ENCODE peak calls at places on chromosomes 3 and 15, in ten cellular contexts. One of them, this sample, is unnamed.

GRCh38 chr3:119098620-119099222 is 47.2 kb upstream of the TEX55 start:
- DNase-seq in colonic mucosa: no peak
- DNase-seq in left lung: no peak
- DNase-seq in BE2C: no peak
- DNase-seq in Panc1: peak
- DNase-seq in hepatocyte: peak
- DNase-seq in fibroblast of villous mesenchyme: peak
- DNase-seq in endothelial cell of umbilical vein: peak
- DNase-seq in suprapubic skin: no peak
- DNase-seq in GM23248: peak
- DNase-seq in this sample: peak

GRCh38 chr3:12993623-12994356 is 79.4 kb downstream of the IQSEC1 start:
- DNase-seq in GM23248: peak
- DNase-seq in endothelial cell of umbilical vein: peak
- DNase-seq in BE2C: peak
- DNase-seq in left lung: peak
- DNase-seq in Panc1: no peak
- DNase-seq in suprapubic skin: peak
- DNase-seq in colonic mucosa: peak
- DNase-seq in hepatocyte: peak
- DNase-seq in fibroblast of villous mesenchyme: no peak
- DNase-seq in this sample: no peak

GRCh38 chr3:42755681-42756578 is 17.1 kb downstream of the CCDC13 start:
- DNase-seq in colonic mucosa: no peak
- DNase-seq in hepatocyte: peak
- DNase-seq in Panc1: no peak
- DNase-seq in GM23248: peak
- DNase-seq in BE2C: peak
- DNase-seq in suprapubic skin: no peak
- DNase-seq in endothelial cell of umbilical vein: peak
- DNase-seq in left lung: no peak
- DNase-seq in fibroblast of villous mesenchyme: peak
- DNase-seq in this sample: peak

GRCh38 chr3:97872209-97873042 is 50.6 kb downstream of the CRYBG3 start:
- DNase-seq in left lung: no peak
- DNase-seq in endothelial cell of umbilical vein: peak
- DNase-seq in Panc1: no peak
- DNase-seq in GM23248: peak
- DNase-seq in BE2C: peak
- DNase-seq in suprapubic skin: no peak
- DNase-seq in hepatocyte: peak
- DNase-seq in colonic mucosa: no peak
- DNase-seq in fibroblast of villous mesenchyme: peak
- DNase-seq in this sample: peak

GRCh38 chr3:21750831-21751391 is at the start of gene ZNF385D:
- DNase-seq in fibroblast of villous mesenchyme: peak
- DNase-seq in Panc1: no peak
- DNase-seq in left lung: peak
- DNase-seq in colonic mucosa: peak
- DNase-seq in GM23248: peak
- DNase-seq in BE2C: no peak
- DNase-seq in suprapubic skin: peak
- DNase-seq in hepatocyte: peak
- DNase-seq in endothelial cell of umbilical vein: no peak
- DNase-seq in this sample: peak

GRCh38 chr15:59366368-59367021 is 6.2 kb downstream of the MYO1E start:
- DNase-seq in hepatocyte: peak
- DNase-seq in BE2C: no peak
- DNase-seq in left lung: no peak
- DNase-seq in Panc1: no peak
- DNase-seq in fibroblast of villous mesenchyme: peak
- DNase-seq in colonic mucosa: no peak
- DNase-seq in endothelial cell of umbilical vein: peak
- DNase-seq in GM23248: peak
- DNase-seq in suprapubic skin: no peak
- DNase-seq in this sample: no peak

GRCh38 chr3:168061332-168061996 is 34.3 kb downstream of the GOLIM4 start:
- DNase-seq in GM23248: peak
- DNase-seq in BE2C: no peak
- DNase-seq in colonic mucosa: no peak
- DNase-seq in endothelial cell of umbilical vein: no peak
- DNase-seq in hepatocyte: no peak
- DNase-seq in left lung: no peak
- DNase-seq in suprapubic skin: no peak
- DNase-seq in fibroblast of villous mesenchyme: no peak
- DNase-seq in Panc1: no peak
- DNase-seq in this sample: no peak

GRCh38 chr15:67521770-67522568 is 1.0 kb downstream of the C15orf61 start:
- DNase-seq in fibroblast of villous mesenchyme: peak
- DNase-seq in hepatocyte: peak
- DNase-seq in Panc1: no peak
- DNase-seq in suprapubic skin: no peak
- DNase-seq in BE2C: no peak
- DNase-seq in GM23248: peak
- DNase-seq in colonic mucosa: no peak
- DNase-seq in left lung: no peak
- DNase-seq in endothelial cell of umbilical vein: peak
- DNase-seq in this sample: no peak

GRCh38 chr3:13186416-13186815 is 113.2 kb upstream of the IQSEC1 start:
- DNase-seq in fibroblast of villous mesenchyme: no peak
- DNase-seq in left lung: peak
- DNase-seq in Panc1: no peak
- DNase-seq in colonic mucosa: no peak
- DNase-seq in suprapubic skin: no peak
- DNase-seq in hepatocyte: no peak
- DNase-seq in endothelial cell of umbilical vein: no peak
- DNase-seq in GM23248: no peak
- DNase-seq in BE2C: no peak
- DNase-seq in this sample: no peak

GRCh38 chr3:58028902-58029301 is 20.7 kb downstream of the FLNB start:
- DNase-seq in GM23248: no peak
- DNase-seq in BE2C: no peak
- DNase-seq in hepatocyte: no peak
- DNase-seq in endothelial cell of umbilical vein: no peak
- DNase-seq in fibroblast of villous mesenchyme: no peak
- DNase-seq in suprapubic skin: no peak
- DNase-seq in Panc1: no peak
- DNase-seq in left lung: no peak
- DNase-seq in colonic mucosa: no peak
- DNase-seq in this sample: no peak

GRCh38 chr15:35444557-35445204 is 101.3 kb downstream of the DPH6 start:
- DNase-seq in colonic mucosa: no peak
- DNase-seq in hepatocyte: peak
- DNase-seq in endothelial cell of umbilical vein: peak
- DNase-seq in GM23248: peak
- DNase-seq in suprapubic skin: no peak
- DNase-seq in BE2C: peak
- DNase-seq in fibroblast of villous mesenchyme: peak
- DNase-seq in left lung: no peak
- DNase-seq in Panc1: peak
- DNase-seq in this sample: peak

GRCh38 chr3:50447290-50447840 is 56.1 kb downstream of the CACNA2D2 start:
- DNase-seq in left lung: no peak
- DNase-seq in hepatocyte: no peak
- DNase-seq in BE2C: no peak
- DNase-seq in fibroblast of villous mesenchyme: no peak
- DNase-seq in suprapubic skin: no peak
- DNase-seq in endothelial cell of umbilical vein: no peak
- DNase-seq in colonic mucosa: no peak
- DNase-seq in GM23248: no peak
- DNase-seq in Panc1: no peak
- DNase-seq in this sample: no peak

GRCh38 chr3:150184426-150185071 is 213.9 kb upstream of the PFN2 start:
- DNase-seq in fibroblast of villous mesenchyme: no peak
- DNase-seq in suprapubic skin: no peak
- DNase-seq in endothelial cell of umbilical vein: no peak
- DNase-seq in left lung: no peak
- DNase-seq in GM23248: peak
- DNase-seq in Panc1: peak
- DNase-seq in colonic mucosa: no peak
- DNase-seq in BE2C: no peak
- DNase-seq in hepatocyte: peak
- DNase-seq in this sample: peak

GRCh38 chr3:16177962-16178627 is 3.6 kb downstream of the GALNT15 start:
- DNase-seq in Panc1: peak
- DNase-seq in suprapubic skin: peak
- DNase-seq in GM23248: peak
- DNase-seq in BE2C: peak
- DNase-seq in endothelial cell of umbilical vein: peak
- DNase-seq in fibroblast of villous mesenchyme: peak
- DNase-seq in left lung: peak
- DNase-seq in hepatocyte: peak
- DNase-seq in colonic mucosa: peak
- DNase-seq in this sample: peak

GRCh38 chr3:27483117-27484001 is 825 bp downstream of the SLC4A7 start:
- DNase-seq in colonic mucosa: peak
- DNase-seq in suprapubic skin: peak
- DNase-seq in endothelial cell of umbilical vein: peak
- DNase-seq in Panc1: no peak
- DNase-seq in BE2C: peak
- DNase-seq in hepatocyte: peak
- DNase-seq in fibroblast of villous mesenchyme: peak
- DNase-seq in GM23248: peak
- DNase-seq in left lung: peak
- DNase-seq in this sample: peak

DNA sequence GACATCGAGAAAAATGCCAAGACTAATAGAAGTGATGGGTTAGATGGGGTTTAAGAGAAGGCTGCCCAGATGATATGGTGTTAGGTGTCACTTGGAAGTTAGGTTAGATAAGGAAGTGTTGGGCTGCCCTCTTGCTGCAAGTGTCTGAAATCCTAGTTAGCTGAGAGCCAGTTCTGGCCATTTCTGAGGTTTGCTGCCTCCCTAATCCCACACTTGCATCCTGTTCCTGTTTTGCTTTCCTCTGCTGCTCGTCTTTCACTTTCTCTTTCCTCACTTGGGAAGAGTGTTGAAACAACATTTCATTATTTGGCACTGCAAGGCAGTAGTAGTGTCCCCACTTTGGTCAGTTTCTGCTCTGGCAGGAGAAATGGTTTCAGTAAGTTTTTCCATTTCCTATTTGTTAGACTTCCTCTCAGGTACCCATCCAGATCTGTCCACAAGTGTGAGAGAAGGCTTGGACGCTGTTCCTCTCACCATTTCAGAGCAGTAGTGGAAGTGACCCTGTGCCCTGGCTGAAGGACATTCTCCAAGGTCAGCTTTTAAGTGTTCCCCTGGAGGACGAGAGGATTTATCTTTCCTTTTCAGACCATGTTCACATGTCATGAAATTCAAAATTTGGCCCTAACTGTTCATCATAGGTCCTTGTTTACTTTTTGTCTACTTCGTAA is 93.3 kb downstream of the ADAMTSL3 start:
- DNase-seq in left lung: no peak
- DNase-seq in endothelial cell of umbilical vein: no peak
- DNase-seq in BE2C: no peak
- DNase-seq in colonic mucosa: no peak
- DNase-seq in hepatocyte: peak
- DNase-seq in suprapubic skin: no peak
- DNase-seq in GM23248: peak
- DNase-seq in fibroblast of villous mesenchyme: peak
- DNase-seq in Panc1: no peak
- DNase-seq in this sample: peak
- H3K4me3 ChIP-seq in left lung: no peak
- H3K4me3 ChIP-seq in endothelial cell of umbilical vein: no peak
- H3K4me3 ChIP-seq in BE2C: no peak
- H3K4me3 ChIP-seq in colonic mucosa: no peak
- H3K4me3 ChIP-seq in hepatocyte: no peak
- H3K4me3 ChIP-seq in suprapubic skin: peak
- H3K4me3 ChIP-seq in GM23248: no peak
- H3K4me3 ChIP-seq in fibroblast of villous mesenchyme: peak
- H3K4me3 ChIP-seq in Panc1: peak
- H3K4me3 ChIP-seq in this sample: no peak

GRCh38 chr3:184177331-184177731 is 2.7 kb downstream of the AP2M1 start:
- DNase-seq in Panc1: no peak
- DNase-seq in BE2C: no peak
- DNase-seq in colonic mucosa: no peak
- DNase-seq in endothelial cell of umbilical vein: peak
- DNase-seq in left lung: no peak
- DNase-seq in GM23248: peak
- DNase-seq in fibroblast of villous mesenchyme: peak
- DNase-seq in hepatocyte: peak
- DNase-seq in suprapubic skin: no peak
- DNase-seq in this sample: peak
- H3K4me3 ChIP-seq in Panc1: no peak
- H3K4me3 ChIP-seq in BE2C: peak
- H3K4me3 ChIP-seq in colonic mucosa: no peak
- H3K4me3 ChIP-seq in endothelial cell of umbilical vein: no peak
- H3K4me3 ChIP-seq in left lung: peak
- H3K4me3 ChIP-seq in GM23248: peak
- H3K4me3 ChIP-seq in fibroblast of villous mesenchyme: peak
- H3K4me3 ChIP-seq in hepatocyte: no peak
- H3K4me3 ChIP-seq in suprapubic skin: peak
- H3K4me3 ChIP-seq in this sample: peak

GRCh38 chr15:90058308-90058707 is 44.0 kb downstream of the IDH2 start:
- DNase-seq in GM23248: no peak
- DNase-seq in endothelial cell of umbilical vein: no peak
- DNase-seq in left lung: no peak
- DNase-seq in Panc1: no peak
- DNase-seq in hepatocyte: no peak
- DNase-seq in colonic mucosa: no peak
- DNase-seq in fibroblast of villous mesenchyme: no peak
- DNase-seq in suprapubic skin: no peak
- DNase-seq in BE2C: no peak
- DNase-seq in this sample: no peak
- H3K4me3 ChIP-seq in GM23248: no peak
- H3K4me3 ChIP-seq in endothelial cell of umbilical vein: no peak
- H3K4me3 ChIP-seq in left lung: no peak
- H3K4me3 ChIP-seq in Panc1: no peak
- H3K4me3 ChIP-seq in hepatocyte: no peak
- H3K4me3 ChIP-seq in colonic mucosa: no peak
- H3K4me3 ChIP-seq in fibroblast of villous mesenchyme: no peak
- H3K4me3 ChIP-seq in suprapubic skin: no peak
- H3K4me3 ChIP-seq in BE2C: no peak
- H3K4me3 ChIP-seq in this sample: no peak

GRCh38 chr15:101148881-101149664 is 102.8 kb downstream of the CHSY1 start:
- DNase-seq in colonic mucosa: no peak
- DNase-seq in suprapubic skin: no peak
- DNase-seq in BE2C: peak
- DNase-seq in GM23248: no peak
- DNase-seq in hepatocyte: peak
- DNase-seq in left lung: peak
- DNase-seq in Panc1: no peak
- DNase-seq in fibroblast of villous mesenchyme: peak
- DNase-seq in endothelial cell of umbilical vein: peak
- DNase-seq in this sample: peak
- H3K4me3 ChIP-seq in colonic mucosa: no peak
- H3K4me3 ChIP-seq in suprapubic skin: no peak
- H3K4me3 ChIP-seq in BE2C: no peak
- H3K4me3 ChIP-seq in GM23248: no peak
- H3K4me3 ChIP-seq in hepatocyte: no peak
- H3K4me3 ChIP-seq in left lung: no peak
- H3K4me3 ChIP-seq in Panc1: no peak
- H3K4me3 ChIP-seq in fibroblast of villous mesenchyme: no peak
- H3K4me3 ChIP-seq in endothelial cell of umbilical vein: no peak
- H3K4me3 ChIP-seq in this sample: no peak

This sample was measured in brain microvascular endothelial cell.